ENCODE peak calls at places on chromosomes 6 and 20, in six cellular contexts. U is OCI-M1, V is WTC11, E is fibroblast of mammary gland, H is prostate gland, C is epithelial cell of prostate. Q is an unnamed sample.

GRCh38 chr6:82040405-82041221 is 206.9 kb downstream of the IBTK start:
- DNase-seq in H (peak; percentile 6), C (no peak), V (peak; percentile 47), U (peak; percentile 73), E (peak; percentile 78), Q (peak; percentile 79)

GRCh38 chr6:158242071-158242606 is 70.1 kb upstream of the TULP4 start:
- DNase-seq in E (no peak), U (no peak), V (no peak), C (no peak), H (no peak), Q (no peak)

GRCh38 chr6:5004373-5005037 is 668 bp upstream of the RPP40 start:
- DNase-seq in U (peak; percentile 44), V (no peak), C (no peak), H (no peak), E (no peak), Q (no peak)

GRCh38 chr6:111238464-111239119 is 151.3 kb downstream of the SLC16A10 start:
- DNase-seq in H (no peak), E (peak; percentile 78), U (no peak), C (no peak), V (no peak), Q (peak; percentile 55)

GRCh38 chr20:64242797-64243475 is 12.6 kb upstream of the PCMTD2 start:
- DNase-seq in V (no peak), H (no peak), U (no peak), E (no peak), C (no peak), Q (no peak)

GRCh38 chr6:22470454-22471368 is 98.7 kb upstream of the HDGFL1 start:
- DNase-seq in V (no peak), E (peak; percentile 65), C (peak; percentile 5), H (peak; percentile 80), U (peak; percentile 69), Q (peak; percentile 65)

GRCh38 chr20:51169813-51170212 is 146.9 kb upstream of the KCNG1 start:
- DNase-seq in H (no peak), E (no peak), C (no peak), V (no peak), U (no peak), Q (no peak)

GRCh38 chr20:3431109-3431508 is 23.6 kb upstream of the DNAAF9 start:
- DNase-seq in C (no peak), E (no peak), U (no peak), H (no peak), V (no peak), Q (no peak)

GRCh38 chr6:159788757-159789376 is 535 bp downstream of the TCP1 start:
- DNase-seq in H (peak; percentile 37), U (peak; percentile 51), C (no peak), V (peak; percentile 32), E (peak; percentile 43), Q (peak; percentile 57)

GRCh38 chr6:151482290-151482689 is 11.5 kb upstream of the CCDC170 start:
- DNase-seq in U (no peak), E (peak; percentile 44), V (no peak), H (no peak), C (no peak), Q (peak; percentile 75)

GRCh38 chr6:116268589-116269293 is 11.0 kb downstream of the TSPYL1 start:
- DNase-seq in U (peak; percentile 93), V (no peak), E (peak; percentile 89), C (no peak), H (no peak), Q (peak; percentile 91)

GRCh38 chr6:87558446-87558845 is 31.3 kb downstream of the RARS2 start:
- DNase-seq in C (no peak), H (no peak), U (no peak), E (no peak), V (no peak), Q (peak; percentile 42)

GRCh38 chr20:1370548-1371110 is 22.2 kb downstream of the FKBP1A start:
- DNase-seq in V (no peak), H (no peak), C (no peak), E (peak; percentile 86), U (no peak), Q (no peak)

GRCh38 chr6:34237316-34237721 is 646 bp downstream of the HMGA1 start:
- DNase-seq in E (no peak), V (no peak), H (no peak), U (peak; percentile 63), C (no peak), Q (no peak)

GRCh38 chr6:81831274-81831673 is 78.8 kb upstream of the TENT5A start:
- DNase-seq in E (no peak), H (no peak), C (no peak), U (no peak), V (no peak), Q (no peak)

GRCh38 chr6:105515054-105515453 is 112.2 kb upstream of the PREP start:
- DNase-seq in E (no peak), V (no peak), C (no peak), U (no peak), H (no peak), Q (no peak)

GRCh38 chr6:70552974-70553373 is 13.8 kb upstream of the SDHAF4 start:
- DNase-seq in V (no peak), E (no peak), U (no peak), C (no peak), H (no peak), Q (no peak)

GRCh38 chr6:160793652-160794051 is 91.6 kb downstream of the PLG start:
- DNase-seq in U (no peak), C (no peak), E (no peak), V (no peak), H (no peak), Q (no peak)

GRCh38 chr20:46031701-46032254 is 2.8 kb downstream of the SLC12A5 start:
- DNase-seq in E (no peak), V (peak; percentile 71), C (no peak), U (no peak), H (no peak), Q (no peak)

GRCh38 chr20:62890444-62890843 is 28.8 kb upstream of the TCFL5 start:
- DNase-seq in C (no peak), E (no peak), H (no peak), V (no peak), U (no peak), Q (no peak)

GRCh38 chr6:2733324-2733723 is 17.4 kb downstream of the MYLK4 start:
- DNase-seq in H (no peak), V (no peak), C (no peak), U (peak; percentile 99), E (peak; percentile 63), Q (peak; percentile 37)

GRCh38 chr20:21505161-21505809 is 8.6 kb downstream of the NKX2-2 start:
- DNase-seq in E (peak; percentile 56), V (peak; percentile 94), H (peak; percentile 38), C (no peak), U (peak; percentile 63), Q (peak; percentile 55)

GRCh38 chr6:134424131-134424794 is 106.4 kb upstream of the SGK1 start:
- DNase-seq in E (peak; percentile 65), H (no peak), C (no peak), V (no peak), U (no peak), Q (peak; percentile 38)

GRCh38 chr6:501891-502601 is 110.5 kb downstream of the IRF4 start:
- DNase-seq in E (peak; percentile 4), U (peak; percentile 90), H (no peak), C (no peak), V (no peak), Q (no peak)

GRCh38 chr6:69867075-69867911 is 937 bp downstream of the COL19A1 start:
- DNase-seq in U (peak; percentile 66), H (peak; percentile 22), C (no peak), E (peak; percentile 3), V (peak; percentile 68), Q (peak; percentile 16)

GRCh38 chr6:1552296-1552761 is 57.4 kb upstream of the FOXC1 start:
- DNase-seq in E (peak; percentile 69), U (no peak), H (no peak), C (no peak), V (no peak), Q (peak; percentile 58)

GRCh38 chr6:11702039-11702795 is 76.4 kb downstream of the ADTRP start:
- DNase-seq in U (no peak), H (no peak), E (peak; percentile 76), V (no peak), C (peak; percentile 52), Q (peak; percentile 50)

GRCh38 chr20:37363221-37364012 is 17.5 kb downstream of the SRC start:
- DNase-seq in V (peak; percentile 10), E (no peak), U (no peak), C (no peak), H (no peak), Q (no peak)

GRCh38 chr20:17911927-17912326 is 56.7 kb downstream of the SNX5 start:
- DNase-seq in U (no peak), E (no peak), C (no peak), V (no peak), H (no peak), Q (no peak)

GRCh38 chr6:40308533-40309306 is 278.4 kb downstream of the LRFN2 start:
- DNase-seq in E (peak; percentile 41), U (peak; percentile 91), C (no peak), V (peak; percentile 93), H (peak; percentile 21), Q (peak; percentile 54)

GRCh38 chr20:62576815-62577214 is 65.5 kb upstream of the SLCO4A1 start:
- DNase-seq in H (no peak), C (no peak), U (no peak), E (no peak), V (peak; percentile 46), Q (peak; percentile 29)

GRCh38 chr20:33541074-33541473 is 51.2 kb downstream of the CBFA2T2 start:
- DNase-seq in U (no peak), E (no peak), V (no peak), H (no peak), C (no peak), Q (no peak)

GRCh38 chr20:840858-841567 is 7.5 kb downstream of the FAM110A start:
- DNase-seq in V (peak; percentile 58), H (peak; percentile 79), U (no peak), E (no peak), C (no peak), Q (peak; percentile 23)

GRCh38 chr6:10659697-10660348 is 34.6 kb downstream of the C6orf52 start:
- DNase-seq in H (no peak), V (peak; percentile 46), E (no peak), U (no peak), C (no peak), Q (peak; percentile 14)

GRCh38 chr6:10540073-10540746 is 19.1 kb downstream of the GCNT2 start:
- DNase-seq in E (no peak), U (no peak), C (no peak), V (no peak), H (no peak), Q (no peak)

GRCh38 chr6:11734861-11735652 is 43.5 kb downstream of the ADTRP start:
- DNase-seq in E (no peak), U (no peak), V (no peak), H (peak; percentile 64), C (peak; percentile 63), Q (no peak)

GRCh38 chr6:72553531-72554202 is 68.2 kb upstream of the KCNQ5 start:
- DNase-seq in V (no peak), E (peak; percentile 79), H (no peak), C (peak; percentile 90), U (peak; percentile 60), Q (peak; percentile 72)

GRCh38 chr6:116313377-116313776 is 33.6 kb upstream of the TSPYL1 start:
- DNase-seq in H (no peak), V (no peak), C (no peak), E (peak; percentile 46), U (no peak), Q (peak; percentile 14)